ENCODE peak calls at places on chromosomes 3 and 15, in five cellular contexts. C is HepG2, N is A549, G is K562, X is H1. H is an unnamed sample. For H3K4me1, the result is how much of the 10 kb centered on the place peaks cover.

GRCh38 chr3:108124337-108125150 is 33.7 kb upstream of the CD47 start:
- DNase-seq in C (no peak), N (no peak), G (peak), X (no peak), H (peak)

GRCh38 chr15:99980791-99981190 is 247.6 kb upstream of the LYSMD4 start:
- DNase-seq in C (no peak), N (no peak), G (no peak), X (no peak), H (no peak)

GRCh38 chr3:46183330-46183729 is 24.8 kb downstream of the CCR1 start:
- DNase-seq in C (no peak), N (no peak), G (no peak), X (no peak), H (no peak)

GRCh38 chr3:162274070-162274469 is 777.5 kb downstream of the OTOL1 start:
- DNase-seq in C (no peak), N (no peak), G (no peak), X (no peak), H (no peak)

GRCh38 chr3:12643010-12643380 is 20.9 kb downstream of the RAF1 start:
- DNase-seq in C (no peak), N (no peak), G (no peak), X (no peak), H (no peak)

GRCh38 chr3:11300970-11301369 is 28.8 kb downstream of the ATG7 start:
- DNase-seq in C (no peak), N (no peak), G (no peak), X (no peak), H (no peak)

GRCh38 chr3:14905055-14905657 is 42.2 kb upstream of the NR2C2 start:
- DNase-seq in C (no peak), N (no peak), G (no peak), X (no peak), H (no peak)

GRCh38 chr3:162122405-162122804 is 625.8 kb downstream of the OTOL1 start:
- DNase-seq in C (no peak), N (no peak), G (no peak), X (no peak), H (no peak)

GRCh38 chr15:63327648-63328421 is 50.4 kb downstream of the APH1B start:
- DNase-seq in C (no peak), N (no peak), G (no peak), X (no peak), H (no peak)

GRCh38 chr3:177574232-177574856 is 377.1 kb upstream of the TBL1XR1 start:
- DNase-seq in C (peak), N (peak), G (no peak), X (no peak), H (no peak)

GRCh38 chr3:49790626-49791411 is 4.5 kb upstream of the IP6K1 start:
- DNase-seq in C (no peak), N (no peak), G (peak), X (no peak), H (no peak)

GRCh38 chr3:165194477-165195135 is 1.6 kb downstream of the SLITRK3 start:
- DNase-seq in C (no peak), N (no peak), G (no peak), X (no peak), H (no peak)

GRCh38 chr3:66098436-66098835 is 59.7 kb upstream of the MAGI1 start:
- DNase-seq in C (no peak), N (no peak), G (no peak), X (no peak), H (no peak)

GRCh38 chr15:92907229-92907628 is 7.1 kb downstream of the CHD2 start:
- DNase-seq in C (no peak), N (no peak), G (no peak), X (no peak), H (peak)

GRCh38 chr15:38651328-38652038 is 86.9 kb upstream of the RASGRP1 start:
- DNase-seq in C (no peak), N (no peak), G (no peak), X (no peak), H (no peak)

GRCh38 chr15:88255496-88256171 is 905 bp downstream of the NTRK3 start:
- DNase-seq in C (no peak), N (peak), G (no peak), X (peak), H (peak)

GRCh38 chr3:50068134-50068533 is 20.6 kb upstream of the RBM5 start:
- DNase-seq in C (no peak), N (no peak), G (no peak), X (no peak), H (no peak)

GRCh38 chr3:57060089-57060829 is at the start of gene SPATA12:
- DNase-seq in C (peak), N (peak), G (peak), X (peak), H (peak)

GRCh38 chr15:76330281-76330680 is 6.3 kb upstream of the ISL2 start:
- DNase-seq in C (peak), N (peak), G (peak), X (peak), H (peak)

GRCh38 chr3:54549607-54550006 is 378.3 kb downstream of the LRTM1 start:
- DNase-seq in C (no peak), N (no peak), G (no peak), X (no peak), H (no peak)

GRCh38 chr3:113795693-113796092 is 42.9 kb upstream of the GRAMD1C start:
- DNase-seq in C (no peak), N (no peak), G (peak), X (no peak), H (no peak)

GRCh38 chr3:98602078-98602678 is 8.8 kb upstream of the CPOX start:
- DNase-seq in C (peak), N (peak), G (peak), X (no peak), H (peak)

GRCh38 chr3:100496711-100497261 is 4.4 kb downstream of the TMEM45A start:
- DNase-seq in C (peak), N (no peak), G (no peak), X (no peak), H (no peak)

GRCh38 chr3:69086133-69086722 is 1.5 kb downstream of the ARL6IP5 start:
- DNase-seq in C (peak), N (peak), G (peak), X (no peak), H (peak)

GRCh38 chr3:8595252-8595934 is 49.2 kb downstream of the SSUH2 start:
- DNase-seq in C (no peak), N (no peak), G (no peak), X (peak), H (no peak)

GRCh38 chr15:40157748-40158447 is 3.0 kb upstream of the BUB1B start:
- DNase-seq in C (no peak), N (no peak), G (no peak), X (no peak), H (no peak)

GRCh38 chr3:59780209-59780608 is 730.4 kb upstream of the CFAP20DC start:
- DNase-seq in C (no peak), N (no peak), G (no peak), X (no peak), H (no peak)

GRCh38 chr3:133038731-133039398 is 674 bp downstream of the TMEM108 start:
- DNase-seq in C (no peak), N (no peak), G (peak), X (peak), H (no peak)

GRCh38 chr3:128491900-128492352 is 1.1 kb downstream of the GATA2 start:
- DNase-seq in C (no peak), N (no peak), G (no peak), X (no peak), H (peak)

GRCh38 chr3:194517333-194517732 is 30.5 kb upstream of the ATP13A3 start:
- DNase-seq in C (no peak), N (no peak), G (no peak), X (no peak), H (no peak)

GRCh38 chr15:90870354-90871096 is 2.1 kb downstream of the FURIN start:
- DNase-seq in C (no peak), N (no peak), G (no peak), X (no peak), H (peak)

GRCh38 chr3:72187131-72187530 is 402.2 kb upstream of the PROK2 start:
- DNase-seq in C (peak), N (no peak), G (peak), X (no peak), H (no peak)

GRCh38 chr3:194521514-194522260 is 34.9 kb upstream of the ATP13A3 start:
- DNase-seq in C (no peak), N (no peak), G (no peak), X (no peak), H (peak)

GRCh38 chr3:66297260-66297863 is 76.6 kb downstream of the SLC25A26 start:
- DNase-seq in C (no peak), N (no peak), G (no peak), X (no peak), H (peak)

GRCh38 chr15:96343529-96344072 is 13.1 kb downstream of the NR2F2 start:
- DNase-seq in C (no peak), N (no peak), G (no peak), X (peak), H (peak)

GRCh38 chr15:94704946-94705345 is 473.6 kb downstream of the MCTP2 start:
- DNase-seq in C (no peak), N (no peak), G (no peak), X (no peak), H (no peak)

GRCh38 chr3:149388001-149388435 is 10.6 kb upstream of the TM4SF1 start:
- DNase-seq in C (no peak), N (no peak), G (no peak), X (no peak), H (peak)
- H3K4me1 ChIP-seq in C (half or more), N (half or more), G (under half), X (under half), H (under half)

GRCh38 chr3:150237490-150237889 is 170.6 kb upstream of the TSC22D2 start:
- DNase-seq in C (no peak), N (no peak), G (no peak), X (no peak), H (peak)
- TF ChIP-seq JUN in C (no peak), N (no peak), G (no peak), X (no peak), H (no peak)

GRCh38 chr15:31360843-31361763 is 34.5 kb downstream of the KLF13 start:
- DNase-seq in C (no peak), N (no peak), G (no peak), X (no peak), H (no peak)

GRCh38 chr15:31359722-31360111 is 33.1 kb downstream of the KLF13 start:
- DNase-seq in C (no peak), N (no peak), G (no peak), X (no peak), H (no peak)

GRCh38 chr15:31360158-31360561 is 33.5 kb downstream of the KLF13 start:
- DNase-seq in C (no peak), N (no peak), G (no peak), X (no peak), H (no peak)

GRCh38 chr15:31358163-31358562 is 31.5 kb downstream of the KLF13 start:
- DNase-seq in C (no peak), N (no peak), G (no peak), X (no peak), H (no peak)

DNA sequence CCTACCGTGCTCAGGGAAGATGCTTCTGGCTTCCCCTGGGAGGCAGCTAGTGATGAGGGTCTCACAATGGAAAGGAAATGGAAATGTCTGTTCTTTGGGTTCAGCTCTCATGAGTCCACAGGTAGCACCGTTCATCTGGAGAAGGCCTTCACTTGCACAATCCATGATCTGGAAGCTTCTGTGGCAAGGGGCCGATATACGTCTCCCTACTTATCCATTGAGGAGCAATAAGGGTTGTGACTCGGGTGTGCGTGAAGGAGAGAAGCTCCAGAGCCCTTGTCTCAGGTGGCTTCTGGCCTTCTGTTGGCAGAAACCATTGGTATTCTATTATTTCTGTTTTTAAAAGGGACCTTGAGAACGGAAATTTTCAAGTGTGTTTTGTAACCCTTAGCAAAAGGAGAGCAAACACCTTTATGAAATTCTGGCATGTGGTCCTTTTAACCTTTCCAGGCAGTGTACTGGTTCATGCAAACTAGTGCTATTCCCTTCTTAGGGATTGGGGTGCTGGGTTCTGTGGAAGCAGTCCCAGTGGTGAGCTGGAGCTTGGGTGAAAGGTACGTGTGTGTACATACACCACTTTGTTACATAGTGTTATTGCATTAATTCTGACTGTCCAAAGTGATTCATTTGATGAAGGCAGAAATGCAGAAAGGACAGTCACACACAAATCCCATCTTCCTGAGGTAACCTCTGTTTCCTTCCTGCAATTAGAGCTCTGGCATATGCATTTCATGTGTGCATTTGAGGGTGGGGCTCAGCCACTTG is 32.5 kb downstream of the KLF13 start:
- DNase-seq in C (no peak), N (no peak), G (no peak), X (no peak), H (no peak)
- H3K4me1 ChIP-seq in C (under half), N (under half), G (under half), X (under half), H (under half)

DNA sequence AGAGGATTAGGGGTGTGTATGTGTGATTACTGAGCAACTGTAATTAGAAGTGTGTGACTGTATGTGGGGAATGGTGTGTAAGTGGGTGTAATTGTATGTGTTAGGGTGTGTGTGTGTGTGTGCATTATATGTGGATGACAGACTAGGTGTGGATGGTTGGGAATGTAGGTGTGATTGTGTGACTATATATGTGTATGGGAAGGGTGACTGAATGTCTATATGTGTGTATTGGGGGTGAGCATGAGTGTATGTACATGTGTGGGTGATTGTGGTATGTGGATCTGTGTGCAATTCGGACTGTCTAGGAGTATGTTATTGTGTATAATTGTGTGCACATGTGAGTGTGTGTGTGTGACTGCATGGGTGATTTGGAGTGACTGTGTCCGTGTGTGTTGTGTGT is 43.2 kb upstream of the SMAD6 start:
- DNase-seq in C (no peak), N (no peak), G (no peak), X (no peak), H (no peak)
- TF ChIP-seq JUN in C (no peak), N (no peak), G (no peak), X (no peak), H (no peak)

DNA sequence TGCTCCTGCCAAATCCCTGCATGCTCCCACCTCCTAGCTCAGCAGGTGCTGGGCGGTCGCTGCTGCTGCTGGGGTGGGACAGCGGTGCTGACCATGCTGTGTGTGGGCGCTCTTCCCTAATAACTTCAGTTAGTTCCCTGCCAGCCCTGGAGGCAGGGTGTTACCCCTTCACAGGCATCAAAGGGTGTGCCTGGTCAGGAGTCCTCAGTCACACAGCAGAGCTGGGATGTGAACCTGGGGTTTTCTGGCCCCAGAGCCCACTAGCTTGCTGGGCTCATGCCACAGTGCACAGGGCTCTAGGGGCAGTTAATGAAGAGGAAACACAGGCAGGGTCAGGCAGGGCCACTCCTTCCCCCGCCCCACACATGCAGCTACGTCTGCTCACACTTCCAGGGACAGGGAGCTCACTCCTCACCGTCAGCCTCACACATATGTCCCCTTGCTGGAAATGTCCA is 16.0 kb upstream of the PLXND1 start:
- DNase-seq in C (no peak), N (no peak), G (no peak), X (no peak), H (no peak)
- H3K4me1 ChIP-seq in C (half or more), N (under half), G (half or more), X (under half), H (half or more)

DNA sequence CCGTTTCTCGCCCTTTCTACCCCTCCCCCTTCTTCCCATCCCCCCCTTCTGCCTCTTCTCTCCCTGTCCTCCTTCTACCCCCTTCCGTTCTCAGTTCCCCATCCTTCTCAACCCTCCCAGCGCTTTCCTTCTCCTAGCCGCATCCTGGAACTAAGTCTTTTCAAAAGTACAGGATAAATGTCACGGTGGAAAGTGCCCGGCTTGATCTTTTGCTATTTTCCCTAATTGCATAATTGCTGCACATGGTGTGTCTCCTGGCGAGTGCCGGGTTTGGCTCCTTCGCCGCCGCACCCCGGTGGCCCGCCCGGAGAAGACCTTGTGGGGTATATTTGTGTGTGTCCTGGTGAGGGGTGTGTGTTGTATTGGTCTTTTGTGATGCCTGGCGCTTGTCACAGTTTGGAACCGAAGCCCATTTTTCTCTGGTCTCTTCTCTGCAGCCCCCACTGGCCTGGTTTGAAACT is 554 bp downstream of the UBE2E2 start:
- DNase-seq in C (no peak), N (peak), G (no peak), X (peak), H (peak)
- TF ChIP-seq JUN in C (no peak), N (no peak), G (no peak), X (no peak), H (no peak)

DNA sequence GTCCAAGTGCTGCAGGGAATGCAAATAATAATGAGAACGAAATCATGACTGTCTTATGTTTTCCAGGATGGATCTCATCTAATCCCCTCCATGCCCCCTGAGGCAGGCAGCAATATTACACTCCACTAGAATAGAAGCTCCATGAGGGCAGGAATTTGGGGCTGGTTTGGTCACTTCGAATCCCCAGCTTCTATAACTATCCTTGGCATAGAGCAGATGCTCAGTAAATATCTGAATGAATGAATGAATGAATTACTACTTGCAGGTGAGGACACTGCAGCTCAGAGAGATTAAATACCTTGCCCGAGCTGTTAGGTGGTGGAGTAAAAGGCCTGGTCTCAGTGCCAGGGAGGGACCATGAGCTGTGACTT is 11.1 kb downstream of the PXYLP1 start:
- DNase-seq in C (no peak), N (no peak), G (no peak), X (no peak), H (no peak)
- H3K4me1 ChIP-seq in C (under half), N (under half), G (under half), X (under half), H (under half)

DNA sequence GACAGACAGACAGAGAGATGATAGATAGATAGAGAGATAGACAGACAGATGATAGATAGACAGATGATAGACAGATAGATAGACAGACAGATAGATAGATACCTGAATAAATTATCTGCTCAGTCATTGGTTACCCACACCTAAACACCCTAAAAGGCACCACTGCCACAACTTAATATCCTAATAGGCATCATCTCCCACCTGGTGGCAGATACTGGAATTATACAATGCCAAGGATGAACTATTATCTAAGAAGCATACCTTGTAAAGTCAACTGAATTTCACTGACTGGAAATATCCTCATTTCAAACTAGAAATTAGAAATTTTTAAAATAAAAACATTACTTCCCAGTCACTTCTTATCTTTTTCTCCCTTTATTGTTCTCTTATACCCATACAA is 19.4 kb upstream of the ATP8B4 start:
- DNase-seq in C (no peak), N (no peak), G (no peak), X (no peak), H (no peak)
- TF ChIP-seq JUN in C (no peak), N (no peak), G (no peak), X (no peak), H (no peak)

GRCh38 chr15:81418427-81418826 is 44.4 kb upstream of the TMC3 start:
- DNase-seq in C (no peak), N (no peak), G (no peak), X (no peak), H (no peak)
- H3K4me1 ChIP-seq in C (under half), N (under half), G (under half), X (under half), H (under half)